ENCODE peak calls at places on chromosomes 4 and X, in four cellular contexts. M, U, Q and X are unnamed samples.

GRCh38 chrX:13029831-13030771 is 14.3 kb downstream of the FAM9C start:
- DNase-seq in M (peak; percentile 39), U (no peak), Q (peak; percentile 27), X (no peak)

GRCh38 chr4:87823741-87824140 is 9.0 kb upstream of the MEPE start:
- DNase-seq in M (no peak), U (no peak), Q (no peak), X (no peak)

GRCh38 chr4:109994415-109994827 is 81.7 kb downstream of the EGF start:
- DNase-seq in M (no peak), U (no peak), Q (no peak), X (no peak)

GRCh38 chr4:70269674-70270073 is 27.3 kb downstream of the CSN3 start:
- DNase-seq in M (no peak), U (peak; percentile 0), Q (no peak), X (no peak)

GRCh38 chr4:836781-837301 is 10.9 kb upstream of the CPLX1 start:
- DNase-seq in M (no peak), U (no peak), Q (no peak), X (no peak)

GRCh38 chr4:146389561-146389960 is 132.2 kb downstream of the SLC10A7 start:
- DNase-seq in M (no peak), U (no peak), Q (peak; percentile 6), X (no peak)

GRCh38 chrX:41512394-41512793 is 65.3 kb downstream of the NYX start:
- DNase-seq in M (no peak), U (no peak), Q (no peak), X (no peak)

GRCh38 chr4:139099366-139099982 is 77.5 kb downstream of the ELF2 start:
- DNase-seq in M (peak; percentile 73), U (peak; percentile 70), Q (peak; percentile 72), X (no peak)

GRCh38 chrX:16429391-16429790 is 220.6 kb upstream of the S100G start:
- DNase-seq in M (no peak), U (no peak), Q (no peak), X (no peak)

GRCh38 chr4:84529169-84529751 is 30.2 kb upstream of the NKX6-1 start:
- DNase-seq in M (no peak), U (no peak), Q (peak; percentile 7), X (no peak)

GRCh38 chr4:128560754-128561495 is 248.6 kb upstream of the JADE1 start:
- DNase-seq in M (no peak), U (no peak), Q (no peak), X (peak; percentile 20)

GRCh38 chr4:156782491-156782890 is 189.1 kb downstream of the PDGFC start:
- DNase-seq in M (no peak), U (peak; percentile 65), Q (no peak), X (no peak)

GRCh38 chr4:153792007-153792892 is 3.4 kb upstream of the SFRP2 start:
- DNase-seq in M (peak; percentile 26), U (peak; percentile 67), Q (peak; percentile 22), X (peak; percentile 65)

GRCh38 chr4:24722026-24722568 is 73.3 kb upstream of the SOD3 start:
- DNase-seq in M (no peak), U (no peak), Q (no peak), X (no peak)

GRCh38 chr4:181416966-181417365 is 826.2 kb upstream of the TENM3 start:
- DNase-seq in M (no peak), U (no peak), Q (no peak), X (no peak)

GRCh38 chr4:156771171-156771837 is 200.3 kb downstream of the PDGFC start:
- DNase-seq in M (no peak), U (peak; percentile 99), Q (peak; percentile 87), X (no peak)

GRCh38 chr4:182449960-182450359 is 206.8 kb downstream of the TENM3 start:
- DNase-seq in M (no peak), U (no peak), Q (peak; percentile 23), X (no peak)

GRCh38 chrX:34559325-34559724 is 97.8 kb downstream of the TMEM47 start:
- DNase-seq in M (no peak), U (peak; percentile 60), Q (peak; percentile 9), X (no peak)

GRCh38 chr4:94653095-94653649 is 104.6 kb upstream of the BMPR1B start:
- DNase-seq in M (no peak), U (no peak), Q (peak; percentile 40), X (no peak)

GRCh38 chrX:50988649-50989048 is 78.1 kb downstream of the BMP15 start:
- DNase-seq in M (peak; percentile 3), U (peak; percentile 28), Q (peak; percentile 10), X (no peak)

GRCh38 chr4:181939199-181939945 is 303.8 kb upstream of the TENM3 start:
- DNase-seq in M (no peak), U (peak; percentile 59), Q (peak; percentile 67), X (no peak)

GRCh38 chr4:55038176-55038890 is 87.1 kb downstream of the KDR start:
- DNase-seq in M (peak; percentile 59), U (peak; percentile 28), Q (peak; percentile 29), X (no peak)

GRCh38 chr4:108466936-108467902 is 153.2 kb upstream of the RPL34 start:
- DNase-seq in M (no peak), U (peak; percentile 91), Q (peak; percentile 96), X (no peak)

GRCh38 chrX:41302293-41302868 is 31.6 kb upstream of the DDX3X start:
- DNase-seq in M (no peak), U (peak; percentile 49), Q (no peak), X (no peak)

GRCh38 chrX:30875957-30876356 is 13.1 kb downstream of the TAB3 start:
- DNase-seq in M (no peak), U (peak; percentile 90), Q (peak; percentile 72), X (no peak)

GRCh38 chrX:104972737-104973136 is 247.8 kb downstream of the TEX13A start:
- DNase-seq in M (no peak), U (peak; percentile 29), Q (no peak), X (no peak)

GRCh38 chrX:129932792-129933321 is 26.9 kb downstream of the UTP14A start:
- DNase-seq in M (peak; percentile 11), U (no peak), Q (no peak), X (peak; percentile 58)

DNA sequence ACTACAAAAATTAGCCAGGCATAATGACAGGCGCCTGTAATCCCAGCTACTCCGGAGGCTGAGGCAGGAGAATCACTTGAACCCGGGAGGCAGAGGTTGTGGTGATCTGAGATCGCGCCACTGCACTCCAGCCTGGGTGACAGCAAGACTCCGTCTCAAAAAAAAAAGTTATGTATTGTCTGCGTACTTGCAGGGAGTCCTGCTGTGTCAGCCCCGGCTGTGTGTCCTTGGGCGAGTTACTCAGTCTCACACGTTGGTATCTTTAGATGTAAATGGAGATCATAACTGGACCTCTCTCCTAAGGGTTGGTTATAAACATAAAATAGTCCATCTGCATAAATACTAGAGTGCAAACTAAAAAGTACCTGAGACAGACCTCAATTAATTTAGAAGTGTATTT is 22.7 kb upstream of the TBC1D14 start:
- DNase-seq in M (no peak), U (no peak), Q (no peak), X (no peak)
- H3K4me1 ChIP-seq in M (peaks cover 33% of the 10 kb centered on the region), U (peaks cover 10% of the 10 kb centered on the region), Q (peaks cover 15% of the 10 kb centered on the region), X (peaks cover 4% of the 10 kb centered on the region)

GRCh38 chr4:143339497-143339896 is 2.8 kb downstream of the GAB1 start:
- DNase-seq in M (no peak), U (no peak), Q (no peak), X (no peak)

GRCh38 chr4:143335979-143336827 is 473 bp upstream of the GAB1 start:
- DNase-seq in M (peak; percentile 91), U (peak; percentile 91), Q (peak; percentile 90), X (peak; percentile 92)

GRCh38 chr4:143337600-143338287 is 1.1 kb downstream of the GAB1 start:
- DNase-seq in M (peak; percentile 65), U (peak; percentile 42), Q (peak; percentile 67), X (peak; percentile 83)

GRCh38 chr4:143336828-143337599 is at the start of gene GAB1:
- DNase-seq in M (peak; percentile 82), U (peak; percentile 82), Q (peak; percentile 83), X (peak; percentile 85)

DNA sequence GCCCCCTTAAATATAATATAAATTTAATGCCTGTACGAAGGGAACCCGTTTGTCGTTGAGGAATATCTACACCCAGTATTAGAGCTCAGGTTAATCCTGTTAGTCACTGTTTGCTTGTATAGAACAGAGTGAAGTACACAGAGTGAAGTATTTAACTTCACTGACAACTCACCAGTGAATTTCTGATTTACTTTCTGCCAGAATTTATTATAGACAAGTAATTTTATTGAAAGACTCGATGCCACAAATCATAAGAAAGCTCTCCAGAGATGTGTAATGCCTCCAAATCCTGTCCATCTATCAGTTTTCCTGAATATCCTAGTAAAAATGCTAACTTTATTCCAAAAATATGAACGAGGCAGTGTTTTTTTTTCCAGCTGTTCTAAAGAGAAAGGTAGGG is 1.6 kb downstream of the GAB1 start:
- DNase-seq in M (no peak), U (no peak), Q (no peak), X (no peak)
- H3K4me3 ChIP-seq in M (peak overlapping the region; percentile 94), U (peak overlapping the region; percentile 70), Q (peak overlapping the region; percentile 91), X (no peak overlapping the region)

GRCh38 chr4:7823416-7823824 is 116.2 kb downstream of the AFAP1 start:
- DNase-seq in M (peak; percentile 88), U (no peak), Q (no peak), X (peak; percentile 57)

GRCh38 chr4:7826909-7827306 is 112.8 kb downstream of the AFAP1 start:
- DNase-seq in M (no peak), U (no peak), Q (no peak), X (no peak)

GRCh38 chr4:7822858-7823257 is 116.8 kb downstream of the AFAP1 start:
- DNase-seq in M (peak; percentile 50), U (no peak), Q (no peak), X (no peak)

GRCh38 chr4:7826176-7826908 is 113.3 kb downstream of the AFAP1 start:
- DNase-seq in M (no peak), U (no peak), Q (no peak), X (no peak)

DNA sequence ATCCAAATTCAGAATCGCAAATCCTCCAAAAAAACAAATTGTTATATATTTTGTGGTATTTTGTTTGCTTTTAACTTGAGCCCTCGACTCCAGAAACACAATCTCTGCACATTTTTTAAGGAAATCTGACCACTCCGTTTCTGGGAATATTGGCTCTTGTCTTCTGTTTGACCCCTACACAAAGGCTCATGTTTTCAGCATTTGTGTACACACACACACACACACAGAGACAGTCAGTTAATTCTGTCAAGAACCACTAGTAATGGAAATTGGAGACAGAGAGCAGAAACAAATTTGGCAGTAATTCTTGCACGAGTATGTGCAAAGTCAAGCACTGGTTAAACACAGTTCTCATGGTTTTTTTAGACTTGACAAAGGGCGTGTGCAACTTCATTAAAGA is 115.4 kb downstream of the AFAP1 start:
- DNase-seq in M (no peak), U (no peak), Q (peak; percentile 55), X (no peak)
- H3K4me1 ChIP-seq in M (peaks cover 69% of the 10 kb centered on the region), U (peaks cover 18% of the 10 kb centered on the region), Q (peaks cover 26% of the 10 kb centered on the region), X (peaks cover 17% of the 10 kb centered on the region)

DNA sequence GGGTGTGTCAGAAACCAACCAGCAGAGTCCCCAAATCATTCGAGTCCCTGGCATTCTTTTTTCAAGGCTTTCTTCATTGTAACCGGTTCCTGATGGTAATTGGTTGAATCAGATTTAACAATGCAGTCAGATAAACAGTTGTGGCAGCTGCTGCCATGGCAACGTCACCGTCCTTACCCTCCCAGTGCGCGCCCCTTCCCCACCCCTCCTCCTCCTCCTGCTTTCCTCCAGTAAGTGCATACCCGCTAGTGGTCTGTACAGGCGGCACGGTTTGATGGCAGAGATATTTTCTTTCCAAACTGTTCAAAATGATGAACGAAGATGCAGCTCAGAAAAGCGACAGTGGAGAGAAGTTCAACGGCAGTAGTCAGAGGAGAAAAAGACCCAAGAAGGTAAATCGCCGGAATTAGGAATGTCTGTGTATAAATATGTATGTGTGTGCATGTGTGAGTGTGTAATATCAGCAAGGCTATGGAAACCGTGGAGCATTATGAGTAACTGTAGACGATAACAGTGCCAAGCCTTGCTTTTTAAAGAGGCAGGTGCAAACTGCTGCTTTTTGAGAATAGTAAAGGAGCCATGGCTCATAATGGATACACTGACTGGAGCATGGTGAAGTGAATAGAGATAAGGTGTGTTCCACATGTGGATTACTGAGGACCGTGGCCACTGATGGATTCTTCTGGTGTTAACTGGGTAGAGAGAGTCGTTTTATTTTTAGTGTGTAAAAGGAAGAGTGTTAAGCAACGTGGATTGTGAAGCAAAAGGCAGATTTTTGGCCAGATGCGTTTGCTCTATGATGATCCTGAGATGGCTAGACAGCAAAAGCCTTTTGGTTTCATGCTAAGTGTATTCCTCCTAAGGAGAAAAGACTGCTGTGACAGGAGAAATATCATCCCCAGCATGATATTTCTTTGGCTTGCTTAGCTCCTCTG is at the start of gene ANK2:
- DNase-seq in M (no peak), U (no peak), Q (peak; percentile 48), X (no peak)
- H3K4me3 ChIP-seq in M (no peak within 1 kb of the TSS), U (no peak within 1 kb of the TSS), Q (no peak within 1 kb of the TSS), X (no peak within 1 kb of the TSS)